ENCODE peak calls at places on chromosomes 12 and 14, in eight cellular contexts. One of them, this sample, is unnamed.

GRCh38 chr12:125944446-125944845 is 879.2 kb downstream of the AACS start:
- DNase-seq in transverse colon: no peak
- DNase-seq in SK-N-SH: no peak
- DNase-seq in esophagus muscularis mucosa: no peak
- DNase-seq in breast epithelium: no peak
- DNase-seq in GM23338: no peak
- DNase-seq in HCT116: no peak
- DNase-seq in GM12892: no peak
- DNase-seq in this sample: no peak

GRCh38 chr12:53474077-53474476 is 22.2 kb downstream of the PCBP2 start:
- DNase-seq in esophagus muscularis mucosa: no peak
- DNase-seq in GM12892: no peak
- DNase-seq in transverse colon: no peak
- DNase-seq in GM23338: no peak
- DNase-seq in SK-N-SH: no peak
- DNase-seq in breast epithelium: no peak
- DNase-seq in HCT116: no peak
- DNase-seq in this sample: no peak

GRCh38 chr14:68638817-68639517 is 153.9 kb downstream of the ZFP36L1 start:
- DNase-seq in HCT116: no peak
- DNase-seq in esophagus muscularis mucosa: peak
- DNase-seq in transverse colon: no peak
- DNase-seq in breast epithelium: no peak
- DNase-seq in SK-N-SH: no peak
- DNase-seq in GM12892: no peak
- DNase-seq in GM23338: no peak
- DNase-seq in this sample: no peak

GRCh38 chr14:38125484-38125912 is 82.2 kb upstream of the SSTR1 start:
- DNase-seq in SK-N-SH: no peak
- DNase-seq in esophagus muscularis mucosa: no peak
- DNase-seq in GM12892: no peak
- DNase-seq in HCT116: no peak
- DNase-seq in breast epithelium: no peak
- DNase-seq in GM23338: no peak
- DNase-seq in transverse colon: no peak
- DNase-seq in this sample: peak

GRCh38 chr14:64400829-64401459 is 12.8 kb downstream of the MTHFD1 start:
- DNase-seq in SK-N-SH: no peak
- DNase-seq in GM23338: no peak
- DNase-seq in HCT116: no peak
- DNase-seq in breast epithelium: no peak
- DNase-seq in GM12892: no peak
- DNase-seq in transverse colon: no peak
- DNase-seq in esophagus muscularis mucosa: no peak
- DNase-seq in this sample: no peak

GRCh38 chr12:24921251-24922038 is 27.5 kb downstream of the BCAT1 start:
- DNase-seq in GM12892: no peak
- DNase-seq in esophagus muscularis mucosa: no peak
- DNase-seq in breast epithelium: no peak
- DNase-seq in transverse colon: no peak
- DNase-seq in GM23338: no peak
- DNase-seq in SK-N-SH: no peak
- DNase-seq in HCT116: no peak
- DNase-seq in this sample: no peak

GRCh38 chr12:9925746-9926393 is 6.3 kb downstream of the CLEC2A start:
- DNase-seq in GM23338: peak
- DNase-seq in GM12892: no peak
- DNase-seq in esophagus muscularis mucosa: no peak
- DNase-seq in HCT116: peak
- DNase-seq in breast epithelium: no peak
- DNase-seq in SK-N-SH: peak
- DNase-seq in transverse colon: no peak
- DNase-seq in this sample: no peak

GRCh38 chr12:124821252-124822200 is 42.1 kb downstream of the SCARB1 start:
- DNase-seq in esophagus muscularis mucosa: no peak
- DNase-seq in breast epithelium: no peak
- DNase-seq in GM23338: no peak
- DNase-seq in GM12892: no peak
- DNase-seq in SK-N-SH: no peak
- DNase-seq in HCT116: no peak
- DNase-seq in transverse colon: no peak
- DNase-seq in this sample: no peak

GRCh38 chr12:54384591-54385041 is at the start of gene ZNF385A:
- DNase-seq in transverse colon: no peak
- DNase-seq in GM23338: no peak
- DNase-seq in GM12892: no peak
- DNase-seq in breast epithelium: no peak
- DNase-seq in HCT116: no peak
- DNase-seq in esophagus muscularis mucosa: no peak
- DNase-seq in SK-N-SH: no peak
- DNase-seq in this sample: peak

GRCh38 chr12:12405882-12406281 is 49.0 kb downstream of the BORCS5 start:
- DNase-seq in SK-N-SH: no peak
- DNase-seq in esophagus muscularis mucosa: no peak
- DNase-seq in GM23338: no peak
- DNase-seq in breast epithelium: peak
- DNase-seq in GM12892: no peak
- DNase-seq in HCT116: no peak
- DNase-seq in transverse colon: peak
- DNase-seq in this sample: no peak

GRCh38 chr14:64663174-64663573 is 41.0 kb upstream of the PLEKHG3 start:
- DNase-seq in transverse colon: no peak
- DNase-seq in breast epithelium: no peak
- DNase-seq in HCT116: no peak
- DNase-seq in esophagus muscularis mucosa: no peak
- DNase-seq in GM12892: no peak
- DNase-seq in SK-N-SH: no peak
- DNase-seq in GM23338: no peak
- DNase-seq in this sample: no peak

GRCh38 chr14:75205586-75205985 is 29.2 kb upstream of the TMED10 start:
- DNase-seq in breast epithelium: no peak
- DNase-seq in HCT116: no peak
- DNase-seq in transverse colon: no peak
- DNase-seq in GM23338: no peak
- DNase-seq in esophagus muscularis mucosa: no peak
- DNase-seq in GM12892: no peak
- DNase-seq in SK-N-SH: no peak
- DNase-seq in this sample: peak

GRCh38 chr12:57464569-57464968 is 5.0 kb downstream of the GLI1 start:
- DNase-seq in breast epithelium: no peak
- DNase-seq in esophagus muscularis mucosa: no peak
- DNase-seq in GM12892: no peak
- DNase-seq in transverse colon: no peak
- DNase-seq in HCT116: no peak
- DNase-seq in GM23338: no peak
- DNase-seq in SK-N-SH: no peak
- DNase-seq in this sample: peak

GRCh38 chr14:89575386-89576061 is 158.5 kb upstream of the FOXN3 start:
- DNase-seq in esophagus muscularis mucosa: no peak
- DNase-seq in HCT116: no peak
- DNase-seq in GM23338: no peak
- DNase-seq in transverse colon: no peak
- DNase-seq in breast epithelium: peak
- DNase-seq in SK-N-SH: no peak
- DNase-seq in GM12892: no peak
- DNase-seq in this sample: no peak

GRCh38 chr12:28378749-28379148 is 188.5 kb downstream of the CCDC91 start:
- DNase-seq in esophagus muscularis mucosa: no peak
- DNase-seq in GM23338: no peak
- DNase-seq in transverse colon: no peak
- DNase-seq in HCT116: no peak
- DNase-seq in GM12892: no peak
- DNase-seq in SK-N-SH: no peak
- DNase-seq in breast epithelium: no peak
- DNase-seq in this sample: no peak

GRCh38 chr12:105814283-105814682 is 324.5 kb downstream of the NUAK1 start:
- DNase-seq in esophagus muscularis mucosa: peak
- DNase-seq in GM23338: no peak
- DNase-seq in GM12892: no peak
- DNase-seq in HCT116: no peak
- DNase-seq in transverse colon: no peak
- DNase-seq in breast epithelium: no peak
- DNase-seq in SK-N-SH: no peak
- DNase-seq in this sample: no peak

GRCh38 chr14:99436247-99437180 is 44.1 kb downstream of the SETD3 start:
- DNase-seq in HCT116: no peak
- DNase-seq in breast epithelium: no peak
- DNase-seq in SK-N-SH: no peak
- DNase-seq in GM12892: no peak
- DNase-seq in esophagus muscularis mucosa: no peak
- DNase-seq in GM23338: no peak
- DNase-seq in transverse colon: no peak
- DNase-seq in this sample: no peak

GRCh38 chr12:96427269-96427729 is 27.1 kb upstream of the CDK17 start:
- DNase-seq in transverse colon: peak
- DNase-seq in GM23338: no peak
- DNase-seq in SK-N-SH: peak
- DNase-seq in HCT116: peak
- DNase-seq in breast epithelium: peak
- DNase-seq in GM12892: no peak
- DNase-seq in esophagus muscularis mucosa: no peak
- DNase-seq in this sample: no peak

GRCh38 chr12:38638401-38638800 is 267.0 kb downstream of the CPNE8 start:
- DNase-seq in breast epithelium: no peak
- DNase-seq in esophagus muscularis mucosa: no peak
- DNase-seq in SK-N-SH: no peak
- DNase-seq in HCT116: no peak
- DNase-seq in GM12892: no peak
- DNase-seq in transverse colon: no peak
- DNase-seq in GM23338: no peak
- DNase-seq in this sample: no peak
- TF ChIP-seq POLR2AphosphoS5 in breast epithelium: no peak
- TF ChIP-seq POLR2AphosphoS5 in esophagus muscularis mucosa: no peak
- TF ChIP-seq POLR2AphosphoS5 in SK-N-SH: no peak
- TF ChIP-seq POLR2AphosphoS5 in HCT116: no peak
- TF ChIP-seq POLR2AphosphoS5 in GM12892: no peak
- TF ChIP-seq POLR2AphosphoS5 in transverse colon: no peak
- TF ChIP-seq POLR2AphosphoS5 in GM23338: no peak
- TF ChIP-seq POLR2AphosphoS5 in this sample: no peak

DNA sequence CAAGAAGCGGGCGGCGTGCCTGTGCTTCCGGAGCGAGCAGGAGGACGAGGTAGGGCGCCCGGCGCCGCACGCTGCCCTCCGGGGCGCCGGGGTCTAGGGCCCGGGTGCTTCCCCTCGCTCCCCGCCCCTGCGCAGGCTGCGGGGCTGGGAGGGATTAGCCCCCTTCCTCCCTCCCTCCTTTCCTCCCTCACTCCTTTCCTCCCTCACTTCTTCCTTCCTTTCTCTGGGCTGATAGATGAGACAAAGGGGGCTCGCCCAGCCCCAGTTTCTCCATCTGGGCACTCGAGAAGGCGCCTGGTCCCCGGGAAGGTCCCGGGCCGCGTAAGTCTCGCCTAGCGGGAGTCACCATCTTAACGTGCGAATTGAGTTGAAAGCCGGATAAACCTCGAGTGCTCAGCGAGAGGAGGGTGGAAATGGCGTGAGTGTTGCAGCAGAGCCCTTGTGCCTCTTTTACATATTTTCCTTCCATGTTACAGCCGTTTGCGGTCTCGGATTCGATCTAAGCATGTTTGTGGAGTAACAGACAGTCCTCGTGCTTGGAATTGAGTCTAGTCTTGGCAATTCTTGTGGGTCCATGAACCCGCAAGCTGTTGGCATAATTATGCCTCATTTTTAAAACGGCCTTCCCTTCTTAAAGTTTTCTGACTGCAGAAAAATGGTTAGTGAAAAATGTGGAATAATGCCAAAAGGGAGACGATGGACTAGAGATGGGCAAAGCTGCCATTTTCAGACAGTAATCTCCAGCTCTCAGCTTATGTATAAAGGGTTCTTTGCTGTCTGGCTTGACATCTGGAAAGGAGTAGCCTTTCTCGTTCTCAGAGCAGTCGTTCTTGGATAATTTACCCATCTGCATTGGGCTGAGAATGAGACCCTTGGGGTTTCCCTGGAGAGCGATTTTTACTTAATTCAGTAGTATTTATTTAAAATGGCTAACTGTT is 917 bp downstream of the NUDT4 start:
- DNase-seq in GM12892: peak
- DNase-seq in esophagus muscularis mucosa: peak
- DNase-seq in breast epithelium: no peak
- DNase-seq in GM23338: peak
- DNase-seq in SK-N-SH: peak
- DNase-seq in HCT116: no peak
- DNase-seq in transverse colon: peak
- DNase-seq in this sample: peak
- TF ChIP-seq POLR2AphosphoS5 in GM12892: peak
- TF ChIP-seq POLR2AphosphoS5 in esophagus muscularis mucosa: peak
- TF ChIP-seq POLR2AphosphoS5 in breast epithelium: peak
- TF ChIP-seq POLR2AphosphoS5 in GM23338: no peak
- TF ChIP-seq POLR2AphosphoS5 in SK-N-SH: no peak
- TF ChIP-seq POLR2AphosphoS5 in HCT116: no peak
- TF ChIP-seq POLR2AphosphoS5 in transverse colon: peak
- TF ChIP-seq POLR2AphosphoS5 in this sample: peak

DNA sequence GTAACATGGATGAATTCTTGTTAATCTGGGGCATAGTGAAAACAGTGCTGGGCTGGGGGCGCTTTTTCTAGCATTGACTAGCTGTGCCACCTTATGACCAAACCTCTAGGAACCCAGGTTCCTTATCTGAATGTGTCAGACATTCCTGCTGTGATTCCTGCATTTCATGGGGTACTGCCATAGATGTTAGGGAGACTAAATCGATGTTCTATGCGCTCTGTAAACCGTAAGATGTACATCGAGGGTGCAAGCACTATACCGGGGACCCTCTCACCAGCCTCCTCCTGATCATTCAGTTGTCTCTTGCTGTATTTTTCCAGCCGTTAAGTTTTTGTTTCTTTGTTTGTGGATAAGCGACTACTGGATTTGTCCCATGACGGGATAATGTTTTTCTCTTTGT is 170.9 kb upstream of the PARP11 start:
- DNase-seq in GM12892: no peak
- DNase-seq in GM23338: no peak
- DNase-seq in esophagus muscularis mucosa: peak
- DNase-seq in transverse colon: no peak
- DNase-seq in SK-N-SH: no peak
- DNase-seq in HCT116: no peak
- DNase-seq in breast epithelium: no peak
- DNase-seq in this sample: no peak
- TF ChIP-seq POLR2AphosphoS5 in GM12892: no peak
- TF ChIP-seq POLR2AphosphoS5 in GM23338: no peak
- TF ChIP-seq POLR2AphosphoS5 in esophagus muscularis mucosa: no peak
- TF ChIP-seq POLR2AphosphoS5 in transverse colon: no peak
- TF ChIP-seq POLR2AphosphoS5 in SK-N-SH: no peak
- TF ChIP-seq POLR2AphosphoS5 in HCT116: no peak
- TF ChIP-seq POLR2AphosphoS5 in breast epithelium: no peak
- TF ChIP-seq POLR2AphosphoS5 in this sample: no peak

DNA sequence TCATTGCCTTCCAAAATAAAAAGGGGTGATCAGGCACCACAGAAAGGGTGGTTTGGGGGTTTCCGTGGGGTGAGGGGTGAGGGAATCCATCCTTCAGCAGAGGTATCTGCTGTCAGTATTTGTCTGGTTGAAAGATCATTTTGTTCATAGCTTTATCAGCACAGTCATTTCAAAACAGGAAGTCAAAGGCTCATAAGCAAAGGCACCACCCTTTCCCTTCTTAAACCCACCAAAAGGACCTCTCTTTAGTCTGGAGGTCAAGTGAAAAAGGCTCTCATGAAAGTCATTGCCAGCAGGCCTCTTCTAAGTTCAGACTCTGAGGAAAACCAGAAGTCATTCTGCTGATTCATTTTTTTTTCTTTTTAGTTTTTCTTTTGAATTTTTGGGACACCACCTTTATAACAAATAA is 6.2 kb downstream of the CHST11 start:
- DNase-seq in breast epithelium: no peak
- DNase-seq in SK-N-SH: no peak
- DNase-seq in transverse colon: peak
- DNase-seq in GM12892: peak
- DNase-seq in HCT116: no peak
- DNase-seq in esophagus muscularis mucosa: no peak
- DNase-seq in GM23338: no peak
- DNase-seq in this sample: no peak
- TF ChIP-seq POLR2AphosphoS5 in breast epithelium: no peak
- TF ChIP-seq POLR2AphosphoS5 in SK-N-SH: no peak
- TF ChIP-seq POLR2AphosphoS5 in transverse colon: no peak
- TF ChIP-seq POLR2AphosphoS5 in GM12892: no peak
- TF ChIP-seq POLR2AphosphoS5 in HCT116: no peak
- TF ChIP-seq POLR2AphosphoS5 in esophagus muscularis mucosa: no peak
- TF ChIP-seq POLR2AphosphoS5 in GM23338: no peak
- TF ChIP-seq POLR2AphosphoS5 in this sample: no peak